ENCODE peak calls at places on chromosomes 13 and 19, in eight cellular contexts. A is amygdala; G is stimulated activated CD4-positive, alpha-beta T cell treated with anti-CD3 and anti-CD28 coated beads, Interleukin-2, amount 100 ng/mL, for 48 hours; M is stimulated activated CD8-positive, alpha-beta memory T cell treated with anti-CD3 and anti-CD28 coated beads, Interleukin-4, amount 100 ng/mL, for 48 hours; D is PC-3; X is T-cell; E is endodermal cell; F is fibroblast of mammary gland. U is an unnamed sample.
A peak's percentile ranks its signal among the peaks of the same experiment; 100 is the strongest.

GRCh38 chr13:61727714-61728275 is 312.1 kb upstream of the PCDH20 start:
- DNase-seq in A (no peak), G (no peak), M (no peak), D (peak; percentile 23), X (no peak), E (no peak), F (peak; percentile 18), U (no peak)

GRCh38 chr13:110937511-110938303 is 22.8 kb upstream of the ANKRD10 start:
- DNase-seq in A (no peak), G (no peak), M (no peak), D (no peak), X (no peak), E (no peak), F (no peak), U (no peak)

GRCh38 chr19:49450405-49450804 is 1.2 kb downstream of the PIH1D1 start:
- DNase-seq in A (no peak), G (no peak), M (no peak), D (no peak), X (no peak), E (no peak), F (no peak), U (no peak)

GRCh38 chr13:99501952-99502310 is 659 bp downstream of the TM9SF2 start:
- DNase-seq in A (peak; percentile 2), G (no peak), M (peak; percentile 48), D (peak; percentile 6), X (peak; percentile 11), E (no peak), F (no peak), U (no peak)

GRCh38 chr19:970695-971094 is 13.4 kb upstream of the WDR18 start:
- DNase-seq in A (no peak), G (no peak), M (peak; percentile 49), D (no peak), X (no peak), E (peak; percentile 78), F (no peak), U (no peak)

GRCh38 chr13:105139048-105139379 is 1396.4 kb downstream of the EFNB2 start:
- DNase-seq in A (no peak), G (peak; percentile 0), M (no peak), D (no peak), X (no peak), E (no peak), F (no peak), U (no peak)

GRCh38 chr19:37507167-37507464 is 377 bp downstream of the ZNF793 start:
- DNase-seq in A (no peak), G (no peak), M (no peak), D (no peak), X (no peak), E (no peak), F (no peak), U (no peak)

GRCh38 chr19:17757125-17757524 is 5.8 kb downstream of the FCHO1 start:
- DNase-seq in A (peak; percentile 86), G (no peak), M (no peak), D (peak; percentile 79), X (no peak), E (no peak), F (peak; percentile 44), U (no peak)

GRCh38 chr19:44745386-44745831 is 3.1 kb upstream of the BCL3 start:
- DNase-seq in A (no peak), G (no peak), M (no peak), D (peak; percentile 30), X (no peak), E (peak; percentile 69), F (peak; percentile 83), U (no peak)

GRCh38 chr13:30569901-30570576 is 47.7 kb upstream of the USPL1 start:
- DNase-seq in A (no peak), G (no peak), M (peak; percentile 39), D (peak; percentile 88), X (no peak), E (peak; percentile 66), F (peak; percentile 98), U (no peak)

GRCh38 chr13:37348916-37349653 is 243.6 kb upstream of the CSNK1A1L start:
- DNase-seq in A (no peak), G (no peak), M (no peak), D (no peak), X (no peak), E (no peak), F (no peak), U (no peak)

GRCh38 chr19:27966390-27966816 is 1246.5 kb downstream of the UQCRFS1 start:
- DNase-seq in A (no peak), G (no peak), M (no peak), D (peak; percentile 36), X (no peak), E (no peak), F (peak; percentile 27), U (no peak)

GRCh38 chr13:101144808-101145419 is 271.4 kb downstream of the NALCN start:
- DNase-seq in A (no peak), G (peak; percentile 3), M (no peak), D (peak; percentile 74), X (peak; percentile 17), E (no peak), F (peak; percentile 72), U (no peak)

GRCh38 chr19:50377051-50377441 is 789 bp downstream of the NR1H2 start:
- DNase-seq in A (no peak), G (peak; percentile 48), M (peak; percentile 76), D (peak; percentile 43), X (peak; percentile 54), E (peak; percentile 90), F (peak; percentile 17), U (no peak)

GRCh38 chr13:92769064-92769463 is 457.5 kb upstream of the GPC6 start:
- DNase-seq in A (no peak), G (no peak), M (no peak), D (no peak), X (no peak), E (no peak), F (peak; percentile 30), U (no peak)

GRCh38 chr13:42967660-42968059 is 24.4 kb downstream of the EPSTI1 start:
- DNase-seq in A (no peak), G (no peak), M (no peak), D (peak; percentile 24), X (no peak), E (no peak), F (no peak), U (no peak)

GRCh38 chr19:19554074-19555023 is 16.3 kb downstream of the CILP2 start:
- DNase-seq in A (no peak), G (peak; percentile 67), M (peak; percentile 86), D (peak; percentile 55), X (peak; percentile 26), E (peak; percentile 91), F (peak; percentile 48), U (peak; percentile 75)

GRCh38 chr19:56538761-56539263 is at the start of gene ZFP28:
- DNase-seq in A (no peak), G (peak; percentile 56), M (peak; percentile 80), D (no peak), X (no peak), E (peak; percentile 91), F (no peak), U (no peak)